ENCODE peak calls at places on chromosomes 6 and 20, in six cellular contexts. H is activated naive CD8-positive, alpha-beta T cell treated with anti-CD3 and anti-CD28 coated beads for 36 hours; Y is SW480; R is SK-N-DZ; O is germinal center; Q is T-helper 1 cell. X is an unnamed sample.
A peak's percentile ranks its signal among the peaks of the same experiment; 100 is the strongest.

GRCh38 chr6:46010270-46010669 is 5.4 kb downstream of the CLIC5 start:
- DNase-seq in R (no peak), O (no peak), H (no peak), Y (no peak), Q (no peak), X (no peak)

GRCh38 chr6:78132681-78133410 is 480.0 kb downstream of the MEI4 start:
- DNase-seq in H (no peak), O (no peak), Y (no peak), Q (no peak), R (no peak), X (no peak)

GRCh38 chr6:31836676-31837611 is 9.4 kb downstream of the HSPA1B start:
- DNase-seq in H (no peak), R (no peak), Q (no peak), Y (no peak), O (no peak), X (no peak)

GRCh38 chr6:18692920-18693319 is 305.8 kb downstream of the RNF144B start:
- DNase-seq in R (no peak), H (no peak), Y (peak; percentile 20), Q (no peak), O (no peak), X (no peak)

GRCh38 chr20:40945754-40946451 is 82.7 kb upstream of the TOP1 start:
- DNase-seq in Q (no peak), H (no peak), R (peak; percentile 76), O (peak; percentile 61), Y (peak; percentile 61), X (no peak)

GRCh38 chr20:24773751-24774201 is 175.3 kb upstream of the CST7 start:
- DNase-seq in Q (no peak), Y (peak; percentile 32), R (no peak), O (no peak), H (no peak), X (no peak)

GRCh38 chr20:309306-309840 is 12.0 kb downstream of the ZCCHC3 start:
- DNase-seq in R (no peak), Q (no peak), H (no peak), Y (no peak), O (no peak), X (no peak)

GRCh38 chr6:147248859-147249258 is 44.6 kb downstream of the STXBP5 start:
- DNase-seq in R (no peak), Q (no peak), Y (no peak), H (no peak), O (no peak), X (no peak)

GRCh38 chr6:135087403-135087802 is 32.8 kb upstream of the HBS1L start:
- DNase-seq in R (peak; percentile 13), Y (no peak), O (no peak), Q (no peak), H (peak; percentile 34), X (peak; percentile 36)

GRCh38 chr20:44442298-44443070 is 33.2 kb upstream of the TTPAL start:
- DNase-seq in Q (no peak), R (no peak), Y (no peak), H (no peak), O (no peak), X (no peak)

GRCh38 chr6:113381957-113382356 is 475.2 kb upstream of the MARCKS start:
- DNase-seq in Q (no peak), H (no peak), Y (no peak), R (no peak), O (peak; percentile 6), X (no peak)

GRCh38 chr6:34260576-34261267 is 11.9 kb upstream of the SMIM29 start:
- DNase-seq in Y (no peak), O (no peak), R (no peak), H (no peak), Q (no peak), X (no peak)

X was measured in T-helper 2 cell treated with Interferon-gamma antibody and Interleukin-4, amounts not matched to agents 5 μg/mL and 100 μg/mL, for 36 hours.